ENCODE peak calls at places on chromosome 19, in four cellular contexts. P is stimulated activated CD8-positive, alpha-beta memory T cell treated with anti-CD3 and anti-CD28 coated beads, Interleukin-2, amount 100 ng/mL, for 48 hours; R is GF-D8; I is MV-4-11. T is an unnamed sample.

GRCh38 chr19:508204-509150 is 1.2 kb downstream of the TPGS1 start:
- DNase-seq in R (no peak), I (no peak), P (no peak), T (no peak)

GRCh38 chr19:39998511-39998910 is 1.7 kb downstream of the ZNF546 start:
- DNase-seq in I (no peak), R (no peak), P (no peak), T (no peak)

GRCh38 chr19:51788936-51789795 is 5.8 kb upstream of the FPR3 start:
- DNase-seq in P (no peak), R (no peak), I (peak), T (no peak)

GRCh38 chr19:12784871-12785430 is 6.3 kb upstream of the JUNB start:
- DNase-seq in P (no peak), R (peak), I (peak), T (no peak)

GRCh38 chr19:30376826-30377425 is 4.7 kb downstream of the ZNF536 start:
- DNase-seq in R (no peak), I (no peak), P (no peak), T (no peak)

GRCh38 chr19:33444238-33444992 is 70.9 kb downstream of the CEBPG start:
- DNase-seq in R (no peak), P (no peak), I (no peak), T (no peak)

GRCh38 chr19:45424191-45425058 is 708 bp upstream of the ERCC1 start:
- DNase-seq in R (peak), P (peak), I (peak), T (no peak)

GRCh38 chr19:9306443-9306842 is 3.2 kb downstream of the ZNF699 start:
- DNase-seq in P (no peak), R (no peak), I (no peak), T (no peak)

GRCh38 chr19:54551950-54552912 is 21.4 kb upstream of the LILRA2 start:
- DNase-seq in R (peak), I (peak), P (no peak), T (no peak)

GRCh38 chr19:14450168-14450874 is 17.2 kb downstream of the PKN1 start:
- DNase-seq in R (no peak), I (peak), P (peak), T (peak)

GRCh38 chr19:58248886-58249285 is 20.2 kb downstream of the ZNF544 start:
- DNase-seq in P (no peak), R (no peak), I (no peak), T (no peak)

GRCh38 chr19:55116232-55117062 is 990 bp downstream of the PPP1R12C start:
- DNase-seq in R (peak), P (peak), I (peak), T (no peak)

GRCh38 chr19:13154911-13155471 is 4.8 kb downstream of the IER2 start:
- DNase-seq in R (peak), I (peak), P (peak), T (peak)

GRCh38 chr19:35856546-35857149 is at the start of gene KIRREL2:
- DNase-seq in P (no peak), R (no peak), I (peak), T (no peak)

GRCh38 chr19:10364644-10365043 is 15.7 kb downstream of the TYK2 start:
- DNase-seq in I (no peak), R (no peak), P (no peak), T (no peak)

GRCh38 chr19:32354345-32354744 is 8.9 kb downstream of the ZNF507 start:
- DNase-seq in P (no peak), R (no peak), I (no peak), T (no peak)

GRCh38 chr19:50702870-50703829 is 16.5 kb downstream of the SHANK1 start:
- DNase-seq in P (no peak), I (no peak), R (peak), T (no peak)

GRCh38 chr19:35462476-35462953 is 14.5 kb downstream of the FFAR2 start:
- DNase-seq in R (peak), P (no peak), I (peak), T (no peak)

GRCh38 chr19:47274891-47275865 is 493 bp downstream of the INAFM1 start:
- DNase-seq in I (peak), R (no peak), P (no peak), T (no peak)

GRCh38 chr19:13883665-13884064 is 6.7 kb downstream of the NANOS3 start:
- DNase-seq in R (no peak), P (no peak), I (no peak), T (no peak)

GRCh38 chr19:46241676-46242075 is 12.1 kb downstream of the IGFL1 start:
- DNase-seq in I (no peak), R (no peak), P (no peak), T (no peak)

T was measured in activated CD8-positive, alpha-beta memory T cell treated with anti-CD3 and anti-CD28 coated beads for 48 hours.